ENCODE peak calls at places on chromosomes 7 and 10, in seven cellular contexts. I is AG04450, L is colonic mucosa, S is type B pancreatic cell, G is NCI-H510A treated with DMSO at 0.1 percent for 48 hours, X is OCI-LY7, B is NCI-H2227 treated with DMSO at 0.1 percent for 48 hours. H is an unnamed sample.

GRCh38 chr7:137476937-137477336 is 133.4 kb upstream of the PTN start:
- DNase-seq in I (no peak), L (no peak), S (no peak), G (no peak), X (no peak), B (no peak), H (no peak)

GRCh38 chr10:24901686-24902399 is 50.6 kb downstream of the PRTFDC1 start:
- DNase-seq in I (peak), L (peak), S (no peak), G (no peak), X (no peak), B (no peak), H (no peak)

GRCh38 chr7:158406817-158407216 is 180.8 kb downstream of the PTPRN2 start:
- DNase-seq in I (no peak), L (peak), S (no peak), G (no peak), X (no peak), B (no peak), H (no peak)

GRCh38 chr7:6648815-6649104 is 11.6 kb downstream of the ZNF316 start:
- DNase-seq in I (no peak), L (no peak), S (no peak), G (no peak), X (no peak), B (no peak), H (no peak)

GRCh38 chr10:49526624-49527023 is 12.3 kb downstream of the ERCC6 start:
- DNase-seq in I (no peak), L (no peak), S (no peak), G (no peak), X (no peak), B (no peak), H (no peak)

GRCh38 chr10:119634219-119634544 is 17.0 kb upstream of the BAG3 start:
- DNase-seq in I (no peak), L (no peak), S (no peak), G (no peak), X (no peak), B (no peak), H (peak)

GRCh38 chr7:8035647-8036518 is 67.3 kb downstream of the GLCCI1 start:
- DNase-seq in I (peak), L (no peak), S (no peak), G (peak), X (peak), B (no peak), H (peak)

GRCh38 chr10:83816942-83817341 is 322.4 kb upstream of the GHITM start:
- DNase-seq in I (no peak), L (no peak), S (no peak), G (no peak), X (no peak), B (no peak), H (no peak)

GRCh38 chr10:21049482-21049881 is 152.4 kb upstream of the NEBL start:
- DNase-seq in I (no peak), L (no peak), S (no peak), G (no peak), X (no peak), B (no peak), H (no peak)

GRCh38 chr10:68900427-68901105 is 549 bp upstream of the DDX50 start:
- DNase-seq in I (peak), L (no peak), S (no peak), G (peak), X (peak), B (no peak), H (no peak)

GRCh38 chr10:29555091-29555745 is 79.6 kb downstream of the SVIL start:
- DNase-seq in I (no peak), L (no peak), S (no peak), G (no peak), X (no peak), B (no peak), H (no peak)

GRCh38 chr10:114726820-114727271 is 68.8 kb upstream of the ABLIM1 start:
- DNase-seq in I (no peak), L (no peak), S (no peak), G (no peak), X (no peak), B (no peak), H (no peak)

GRCh38 chr7:71131256-71131752 is 640 bp upstream of the GALNT17 start:
- DNase-seq in I (no peak), L (peak), S (peak), G (peak), X (no peak), B (peak), H (no peak)

GRCh38 chr10:21985541-21985940 is 18.0 kb downstream of the DNAJC1 start:
- DNase-seq in I (no peak), L (no peak), S (no peak), G (no peak), X (no peak), B (no peak), H (no peak)

GRCh38 chr7:118946283-118946682 is 721.8 kb downstream of the ANKRD7 start:
- DNase-seq in I (no peak), L (no peak), S (no peak), G (no peak), X (no peak), B (no peak), H (no peak)

GRCh38 chr7:92255308-92255707 is 9.5 kb downstream of the ANKIB1 start:
- DNase-seq in I (peak), L (no peak), S (no peak), G (no peak), X (no peak), B (no peak), H (no peak)

GRCh38 chr7:29045258-29046095 is 87.3 kb upstream of the TRIL start:
- DNase-seq in I (no peak), L (no peak), S (no peak), G (no peak), X (no peak), B (no peak), H (no peak)

GRCh38 chr10:123582084-123582989 is 83.8 kb upstream of the GPR26 start:
- DNase-seq in I (no peak), L (peak), S (peak), G (peak), X (peak), B (peak), H (peak)

GRCh38 chr10:69056536-69057260 is 31.2 kb upstream of the SRGN start:
- DNase-seq in I (no peak), L (no peak), S (no peak), G (no peak), X (no peak), B (no peak), H (no peak)

GRCh38 chr7:16985621-16986020 is 103.8 kb upstream of the AGR3 start:
- DNase-seq in I (no peak), L (no peak), S (no peak), G (no peak), X (no peak), B (no peak), H (no peak)

GRCh38 chr7:120170849-120171248 is 102.1 kb upstream of the KCND2 start:
- DNase-seq in I (no peak), L (no peak), S (no peak), G (no peak), X (no peak), B (no peak), H (no peak)

GRCh38 chr7:43791-44540 is 148.4 kb upstream of the FAM20C start:
- DNase-seq in I (no peak), L (peak), S (peak), G (no peak), X (no peak), B (no peak), H (no peak)

GRCh38 chr10:93420091-93420490 is 62.0 kb downstream of the MYOF start:
- DNase-seq in I (no peak), L (no peak), S (no peak), G (no peak), X (no peak), B (no peak), H (no peak)

GRCh38 chr7:15687645-15688025 is 1.2 kb upstream of the MEOX2 start:
- DNase-seq in I (no peak), L (no peak), S (no peak), G (no peak), X (no peak), B (no peak), H (no peak)

GRCh38 chr7:148223130-148223529 is 367.4 kb upstream of the C7orf33 start:
- DNase-seq in I (no peak), L (no peak), S (no peak), G (no peak), X (no peak), B (no peak), H (no peak)

GRCh38 chr10:17109475-17110207 is 20.0 kb downstream of the CUBN start:
- DNase-seq in I (peak), L (no peak), S (no peak), G (no peak), X (no peak), B (no peak), H (peak)

GRCh38 chr7:96188623-96188991 is 133.3 kb downstream of the SLC25A13 start:
- DNase-seq in I (no peak), L (no peak), S (no peak), G (no peak), X (no peak), B (no peak), H (no peak)

GRCh38 chr7:121436688-121437087 is 40.6 kb upstream of the FAM3C start:
- DNase-seq in I (no peak), L (no peak), S (no peak), G (no peak), X (no peak), B (no peak), H (no peak)

GRCh38 chr7:5332579-5332978 is 49.8 kb downstream of the SLC29A4 start:
- DNase-seq in I (no peak), L (no peak), S (no peak), G (no peak), X (no peak), B (no peak), H (no peak)

GRCh38 chr7:49773939-49774458 is 561 bp downstream of the VWC2 start:
- DNase-seq in I (no peak), L (no peak), S (no peak), G (no peak), X (no peak), B (no peak), H (no peak)

GRCh38 chr7:19663816-19664531 is 44.9 kb downstream of the POLR1F start:
- DNase-seq in I (no peak), L (no peak), S (no peak), G (peak), X (peak), B (no peak), H (peak)

GRCh38 chr7:404782-405488 is 114.7 kb downstream of the PDGFA start:
- DNase-seq in I (no peak), L (no peak), S (no peak), G (no peak), X (no peak), B (no peak), H (no peak)

GRCh38 chr10:11170993-11171416 is 153.3 kb downstream of the CELF2 start:
- DNase-seq in I (no peak), L (no peak), S (no peak), G (no peak), X (peak), B (no peak), H (peak)